ENCODE peak calls at places on chromosomes 5 and 9, in six cellular contexts. E, Z, T, I, X and W are unnamed samples.

GRCh38 chr5:132224721-132225120 is 2.9 kb downstream of the P4HA2 start:
- DNase-seq in E (peak; percentile 15), Z (no peak), T (no peak), I (no peak), X (no peak), W (no peak)

GRCh38 chr9:104104407-104104806 is 10.3 kb downstream of the SMC2 start:
- DNase-seq in E (no peak), Z (no peak), T (no peak), I (no peak), X (no peak), W (no peak)

GRCh38 chr5:151082274-151082902 is 1.6 kb upstream of the TNIP1 start:
- DNase-seq in E (peak; percentile 73), Z (no peak), T (no peak), I (peak; percentile 43), X (no peak), W (no peak)

GRCh38 chr5:3828761-3829160 is 233.1 kb downstream of the IRX1 start:
- DNase-seq in E (no peak), Z (no peak), T (no peak), I (no peak), X (no peak), W (no peak)

GRCh38 chr5:95720094-95720793 is 10.9 kb upstream of the RHOBTB3 start:
- DNase-seq in E (no peak), Z (no peak), T (no peak), I (no peak), X (no peak), W (no peak)

GRCh38 chr9:97794666-97795065 is 58.4 kb upstream of the FOXE1 start:
- DNase-seq in E (no peak), Z (no peak), T (no peak), I (no peak), X (no peak), W (no peak)

GRCh38 chr5:147093138-147093537 is 141.7 kb upstream of the STK32A start:
- DNase-seq in E (no peak), Z (no peak), T (no peak), I (no peak), X (no peak), W (no peak)

GRCh38 chr9:8489845-8490244 is 690.3 kb upstream of the DMAC1 start:
- DNase-seq in E (no peak), Z (no peak), T (no peak), I (no peak), X (no peak), W (no peak)

GRCh38 chr5:36691993-36692392 is 85.6 kb downstream of the SLC1A3 start:
- DNase-seq in E (no peak), Z (no peak), T (no peak), I (no peak), X (no peak), W (no peak)

GRCh38 chr5:73125289-73125688 is 4.9 kb downstream of the TMEM171 start:
- DNase-seq in E (peak; percentile 59), Z (peak; percentile 11), T (no peak), I (no peak), X (no peak), W (no peak)

GRCh38 chr9:98356953-98357352 is 101.5 kb upstream of the TBC1D2 start:
- DNase-seq in E (no peak), Z (no peak), T (no peak), I (no peak), X (no peak), W (no peak)

GRCh38 chr5:95406426-95407093 is 15.4 kb downstream of the FAM81B start:
- DNase-seq in E (no peak), Z (no peak), T (no peak), I (no peak), X (peak; percentile 48), W (no peak)

GRCh38 chr5:179261301-179262125 is 83.7 kb downstream of the ADAMTS2 start:
- DNase-seq in E (no peak), Z (peak; percentile 81), T (peak; percentile 38), I (peak; percentile 75), X (peak; percentile 17), W (no peak)

GRCh38 chr9:34899535-34900158 is 58.4 kb upstream of the PHF24 start:
- DNase-seq in E (peak; percentile 81), Z (peak; percentile 86), T (peak; percentile 79), I (peak; percentile 62), X (peak; percentile 80), W (peak; percentile 68)

GRCh38 chr5:2014058-2014610 is 131.4 kb upstream of the IRX4 start:
- DNase-seq in E (no peak), Z (peak; percentile 17), T (no peak), I (no peak), X (no peak), W (no peak)

GRCh38 chr5:138789771-138790242 is 36.6 kb downstream of the CTNNA1 start:
- DNase-seq in E (no peak), Z (no peak), T (no peak), I (peak; percentile 52), X (no peak), W (no peak)

GRCh38 chr9:95061916-95062600 is 255.5 kb downstream of the FANCC start:
- DNase-seq in E (no peak), Z (no peak), T (no peak), I (no peak), X (no peak), W (no peak)

GRCh38 chr5:141951341-141951781 is 6.6 kb downstream of the PCDH12 start:
- DNase-seq in E (no peak), Z (peak; percentile 82), T (no peak), I (no peak), X (no peak), W (no peak)

GRCh38 chr5:171336486-171337206 is 27.6 kb downstream of the TLX3 start:
- DNase-seq in E (peak; percentile 20), Z (peak; percentile 58), T (peak; percentile 37), I (no peak), X (peak; percentile 36), W (no peak)

GRCh38 chr5:172321593-172321992 is 38.0 kb upstream of the UBTD2 start:
- DNase-seq in E (no peak), Z (no peak), T (no peak), I (no peak), X (no peak), W (no peak)

GRCh38 chr9:133058550-133059320 is 3.0 kb upstream of the CEL start:
- DNase-seq in E (no peak), Z (no peak), T (no peak), I (no peak), X (no peak), W (no peak)

GRCh38 chr9:100554935-100555401 is 22.9 kb upstream of the CAVIN4 start:
- DNase-seq in E (no peak), Z (no peak), T (no peak), I (no peak), X (no peak), W (no peak)

GRCh38 chr9:93533863-93534262 is 42.5 kb upstream of the PHF2 start:
- DNase-seq in E (no peak), Z (no peak), T (no peak), I (no peak), X (no peak), W (no peak)

GRCh38 chr9:81312346-81312745 is 377.0 kb downstream of the TLE1 start:
- DNase-seq in E (no peak), Z (no peak), T (no peak), I (no peak), X (no peak), W (no peak)

DNA sequence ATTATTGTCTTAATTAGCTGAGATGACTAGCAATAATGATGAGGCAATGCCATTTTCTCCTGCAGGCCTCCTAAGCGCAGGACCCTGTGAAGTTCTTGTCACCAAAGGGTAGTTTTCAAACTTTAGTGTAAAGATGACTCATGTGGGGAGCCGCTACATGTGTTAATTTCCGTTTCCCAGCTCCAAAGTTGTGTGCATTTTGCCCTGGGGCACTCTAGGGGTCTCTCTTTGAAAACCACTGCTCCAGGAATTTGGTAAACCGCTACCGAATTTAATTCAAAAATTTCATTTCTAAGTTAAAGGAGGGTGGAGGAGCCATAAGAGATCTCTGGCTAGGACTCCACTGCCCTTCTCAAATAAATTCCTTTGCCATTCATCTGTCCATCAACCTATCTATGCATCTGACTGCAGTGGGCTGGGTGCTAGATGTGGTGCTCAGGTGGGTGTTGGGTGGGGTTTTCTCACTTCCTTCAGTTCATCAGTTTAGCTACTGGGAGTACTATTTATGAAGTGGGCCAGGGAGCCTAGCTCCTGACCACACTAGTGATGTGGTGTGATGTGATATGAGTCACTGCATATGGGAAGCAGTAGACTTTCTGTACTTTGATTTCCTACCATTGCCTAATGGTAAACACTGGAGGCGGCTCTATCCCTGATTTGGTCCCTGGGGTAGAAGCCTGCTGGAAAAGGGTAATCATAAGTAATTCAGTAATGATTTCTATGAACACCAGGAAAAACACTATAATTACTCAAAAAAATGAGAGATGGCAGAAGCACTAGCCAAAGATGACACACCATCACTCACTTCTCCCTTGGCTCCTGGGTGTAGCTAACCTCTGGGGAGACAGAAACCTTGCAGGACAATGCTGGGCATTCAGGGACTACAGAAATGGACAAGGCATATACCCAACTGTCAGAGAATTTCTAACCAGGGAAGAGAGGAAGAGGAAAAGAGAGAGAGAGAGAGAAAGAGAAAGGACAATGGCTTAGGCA is 4.0 kb upstream of the ZSWIM6 start:
- DNase-seq in E (no peak), Z (no peak), T (no peak), I (peak; percentile 56), X (no peak), W (no peak)
- TF ChIP-seq EP300 in E (no peak), Z (no peak), T (no peak), I (no peak), X (no peak), W (no peak)

DNA sequence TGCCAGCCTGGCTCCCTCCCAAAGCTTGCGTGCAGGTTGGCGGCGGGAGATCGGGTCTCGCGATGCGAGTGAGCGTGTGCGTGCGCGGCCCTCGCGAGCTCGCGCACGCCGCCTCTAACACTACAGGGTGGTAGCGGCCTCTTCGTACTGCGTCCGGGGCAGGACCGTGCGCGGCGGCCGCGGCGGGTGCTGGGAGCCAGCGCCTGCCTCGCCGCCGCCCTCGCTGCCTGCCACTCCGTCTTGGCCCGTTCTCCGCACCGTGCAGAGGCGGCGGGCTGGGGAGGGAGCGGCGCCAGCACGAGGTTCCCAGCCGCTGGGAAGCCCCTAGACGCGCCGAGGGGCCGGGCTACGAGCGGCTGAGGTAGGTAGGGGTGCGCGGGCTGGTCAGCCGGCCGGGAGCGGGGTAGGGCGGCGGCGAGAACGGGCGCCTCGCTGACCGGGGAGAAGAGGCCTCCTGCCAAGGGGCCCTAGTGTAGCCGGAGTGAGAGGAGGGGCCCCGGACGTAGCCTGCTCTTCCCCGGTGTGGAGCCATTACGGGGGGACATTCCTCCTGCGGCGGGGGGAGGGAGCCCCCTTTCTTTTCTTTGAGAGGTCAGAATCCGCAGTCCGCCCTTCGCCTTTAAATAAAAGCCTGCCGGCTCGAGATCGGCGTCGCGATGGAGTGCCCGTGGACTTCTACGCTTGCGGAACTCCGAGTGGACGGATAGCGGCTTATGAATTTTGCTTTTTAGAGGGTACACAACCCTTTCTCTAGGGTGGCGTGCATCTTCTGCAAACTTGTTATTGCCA is at the start of gene C5orf24:
- DNase-seq in E (peak; percentile 96), Z (peak; percentile 84), T (peak; percentile 97), I (peak; percentile 88), X (peak; percentile 97), W (peak; percentile 90)
- TF ChIP-seq EP300 in E (no peak), Z (peak; percentile 15), T (no peak), I (no peak), X (no peak), W (no peak)

GRCh38 chr5:157743163-157744054 is at the start of gene LSM11:
- DNase-seq in E (peak; percentile 93), Z (peak; percentile 98), T (peak; percentile 95), I (peak; percentile 67), X (peak; percentile 95), W (peak; percentile 83)
- TF ChIP-seq EP300 in E (no peak), Z (peak; percentile 37), T (no peak), I (no peak), X (no peak), W (no peak)

GRCh38 chr5:77852514-77853352 is 76.6 kb upstream of the TBCA start:
- DNase-seq in E (peak; percentile 39), Z (peak; percentile 82), T (peak; percentile 74), I (no peak), X (no peak), W (no peak)
- TF ChIP-seq EP300 in E (no peak), Z (no peak), T (no peak), I (no peak), X (no peak), W (no peak)